ENCODE peak calls at places on chromosomes 4 and X, in ten cellular contexts. D is heart left ventricle, U is transverse colon, O is HCT116, L is IMR-90, C is GM12878, Q is tibial nerve, S is testis, Z is breast epithelium, I is K562. K is an unnamed sample.
A peak's percentile ranks its signal among the peaks of the same experiment; 100 is the strongest.

GRCh38 chrX:51456246-51456645 is 40.1 kb downstream of the NUDT11 start:
- DNase-seq in D (no peak), U (no peak), O (no peak), L (no peak), C (no peak), Q (no peak), S (no peak), Z (no peak), I (no peak), K (no peak)

GRCh38 chrX:53223068-53223693 is 1.8 kb downstream of the KDM5C start:
- DNase-seq in D (no peak), U (peak; percentile 26), O (no peak), L (no peak), C (no peak), Q (no peak), S (peak; percentile 16), Z (no peak), I (no peak), K (no peak)

GRCh38 chr4:75678965-75679364 is 5.8 kb upstream of the G3BP2 start:
- DNase-seq in D (no peak), U (no peak), O (no peak), L (no peak), C (no peak), Q (no peak), S (no peak), Z (no peak), I (no peak), K (no peak)

GRCh38 chrX:9846631-9847030 is 60.4 kb downstream of the SHROOM2 start:
- DNase-seq in D (no peak), U (no peak), O (no peak), L (no peak), C (no peak), Q (no peak), S (no peak), Z (no peak), I (no peak), K (no peak)

GRCh38 chrX:13051529-13052172 is 7.2 kb upstream of the FAM9C start:
- DNase-seq in D (peak; percentile 29), U (no peak), O (no peak), L (no peak), C (peak; percentile 71), Q (no peak), S (no peak), Z (no peak), I (no peak), K (no peak)

GRCh38 chr4:102036619-102037376 is 246.3 kb downstream of the BANK1 start:
- DNase-seq in D (no peak), U (no peak), O (no peak), L (peak; percentile 25), C (no peak), Q (no peak), S (no peak), Z (no peak), I (no peak), K (no peak)

GRCh38 chr4:122481766-122482405 is 25.4 kb upstream of the IL2 start:
- DNase-seq in D (no peak), U (no peak), O (no peak), L (no peak), C (no peak), Q (no peak), S (no peak), Z (no peak), I (no peak), K (no peak)

GRCh38 chr4:10746371-10747143 is 62.0 kb upstream of the CLNK start:
- DNase-seq in D (peak; percentile 43), U (no peak), O (no peak), L (peak; percentile 19), C (no peak), Q (no peak), S (no peak), Z (no peak), I (no peak), K (no peak)

GRCh38 chrX:77788050-77788449 is 2.0 kb upstream of the ATRX start:
- DNase-seq in D (no peak), U (no peak), O (peak; percentile 26), L (peak; percentile 14), C (no peak), Q (peak; percentile 21), S (peak; percentile 14), Z (no peak), I (peak; percentile 39), K (no peak)
- TF ChIP-seq POLR2A in D (no peak), U (no peak), O (no peak), L (no peak), C (no peak), Q (no peak), S (no peak), Z (no peak), I (no peak), K (no peak)

GRCh38 chr4:156774422-156774821 is 197.2 kb downstream of the PDGFC start:
- DNase-seq in D (peak; percentile 20), U (no peak), O (no peak), L (peak; percentile 96), C (no peak), Q (no peak), S (no peak), Z (no peak), I (no peak), K (no peak)

GRCh38 chr4:156767911-156768415 is 203.6 kb downstream of the PDGFC start:
- DNase-seq in D (no peak), U (no peak), O (no peak), L (no peak), C (no peak), Q (no peak), S (no peak), Z (no peak), I (no peak), K (no peak)

GRCh38 chr4:156766846-156767245 is 204.8 kb downstream of the PDGFC start:
- DNase-seq in D (no peak), U (no peak), O (no peak), L (peak; percentile 60), C (no peak), Q (no peak), S (no peak), Z (no peak), I (no peak), K (no peak)

GRCh38 chr4:156773648-156774357 is 197.8 kb downstream of the PDGFC start:
- DNase-seq in D (no peak), U (no peak), O (no peak), L (peak; percentile 56), C (no peak), Q (no peak), S (no peak), Z (no peak), I (no peak), K (no peak)

DNA sequence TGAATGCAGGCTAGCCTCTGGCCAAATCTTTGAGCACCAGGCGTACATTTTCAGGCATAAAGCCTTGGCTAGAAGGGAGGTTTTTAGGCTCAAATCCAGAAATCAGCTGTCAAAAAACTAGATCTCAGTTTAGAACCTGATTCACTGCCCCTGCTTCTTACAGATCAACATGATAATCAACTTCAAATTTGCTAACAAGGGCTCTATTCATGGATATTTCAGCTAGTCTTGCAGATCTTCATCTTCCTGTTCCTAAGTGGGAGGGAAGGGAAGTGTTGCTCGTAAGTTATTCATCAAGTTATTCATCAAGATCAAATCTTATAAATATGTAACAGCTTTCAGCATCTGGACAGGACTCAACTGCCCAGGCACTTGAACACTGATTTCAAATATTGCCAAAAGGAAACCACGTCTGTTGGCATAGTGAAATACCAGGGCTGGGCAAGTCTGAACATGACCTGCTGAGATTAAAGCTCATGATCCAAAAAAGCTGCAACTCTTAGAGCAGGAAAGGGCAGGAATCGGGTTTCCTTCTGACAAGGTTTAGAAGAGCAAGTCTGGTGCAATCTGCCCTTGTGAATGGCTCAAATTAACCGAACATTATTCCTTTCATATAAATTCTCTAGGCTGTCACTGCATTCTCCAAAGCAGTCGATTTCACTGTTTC is 200.3 kb downstream of the PDGFC start:
- DNase-seq in D (no peak), U (no peak), O (peak; percentile 51), L (peak; percentile 69), C (no peak), Q (no peak), S (no peak), Z (no peak), I (no peak), K (no peak)
- H3K27ac ChIP-seq in D (peak overlapping the region; percentile 58), U (peak overlapping the region; percentile 2), O (peak overlapping the region; percentile 76), L (peak overlapping the region; percentile 91), C (no peak overlapping the region), Q (peak overlapping the region; percentile 45), S (peak overlapping the region; percentile 59), Z (peak overlapping the region; percentile 56), I (no peak overlapping the region), K (no peak overlapping the region)

GRCh38 chrX:41922125-41922521 is 1.2 kb downstream of the CASK start:
- DNase-seq in D (peak; percentile 27), U (no peak), O (no peak), L (peak; percentile 27), C (no peak), Q (peak; percentile 4), S (peak; percentile 13), Z (no peak), I (no peak), K (no peak)

GRCh38 chrX:41921492-41922124 is 1.7 kb downstream of the CASK start:
- DNase-seq in D (no peak), U (no peak), O (no peak), L (peak; percentile 37), C (peak; percentile 45), Q (peak; percentile 4), S (no peak), Z (no peak), I (no peak), K (no peak)

GRCh38 chrX:41923925-41924693 is 755 bp upstream of the CASK start:
- DNase-seq in D (no peak), U (peak; percentile 51), O (peak; percentile 22), L (peak; percentile 26), C (no peak), Q (peak; percentile 4), S (peak; percentile 51), Z (no peak), I (peak; percentile 7), K (peak; percentile 43)

GRCh38 chrX:41922694-41923171 is 621 bp downstream of the CASK start:
- DNase-seq in D (peak; percentile 40), U (peak; percentile 21), O (no peak), L (no peak), C (no peak), Q (no peak), S (peak; percentile 22), Z (no peak), I (peak; percentile 8), K (peak; percentile 53)

GRCh38 chrX:41923257-41923924 is at the start of gene CASK:
- DNase-seq in D (peak; percentile 95), U (peak; percentile 94), O (peak; percentile 69), L (peak; percentile 87), C (peak; percentile 51), Q (peak; percentile 84), S (peak; percentile 91), Z (peak; percentile 87), I (peak; percentile 93), K (peak; percentile 94)
- TF ChIP-seq POLR2A in D (peak; percentile 76), U (peak; percentile 62), O (no peak), L (no peak), C (no peak), Q (peak; percentile 68), S (peak; percentile 8), Z (no peak), I (no peak), K (peak; percentile 76)

GRCh38 chr4:78776729-78777555 is 792 bp downstream of the BMP2K start:
- DNase-seq in D (peak; percentile 58), U (peak; percentile 57), O (peak; percentile 28), L (peak; percentile 71), C (no peak), Q (peak; percentile 20), S (peak; percentile 59), Z (no peak), I (peak; percentile 45), K (peak; percentile 64)

GRCh38 chr4:78778530-78778929 is 2.4 kb downstream of the BMP2K start:
- DNase-seq in D (no peak), U (no peak), O (no peak), L (no peak), C (no peak), Q (no peak), S (no peak), Z (no peak), I (no peak), K (no peak)

GRCh38 chr4:78779280-78779679 is 3.1 kb downstream of the BMP2K start:
- DNase-seq in D (no peak), U (no peak), O (no peak), L (peak; percentile 26), C (no peak), Q (no peak), S (no peak), Z (no peak), I (no peak), K (no peak)

GRCh38 chr4:78776031-78776728 is at the start of gene BMP2K:
- DNase-seq in D (peak; percentile 88), U (peak; percentile 86), O (peak; percentile 27), L (peak; percentile 66), C (no peak), Q (peak; percentile 65), S (peak; percentile 84), Z (peak; percentile 78), I (peak; percentile 89), K (peak; percentile 88)

DNA sequence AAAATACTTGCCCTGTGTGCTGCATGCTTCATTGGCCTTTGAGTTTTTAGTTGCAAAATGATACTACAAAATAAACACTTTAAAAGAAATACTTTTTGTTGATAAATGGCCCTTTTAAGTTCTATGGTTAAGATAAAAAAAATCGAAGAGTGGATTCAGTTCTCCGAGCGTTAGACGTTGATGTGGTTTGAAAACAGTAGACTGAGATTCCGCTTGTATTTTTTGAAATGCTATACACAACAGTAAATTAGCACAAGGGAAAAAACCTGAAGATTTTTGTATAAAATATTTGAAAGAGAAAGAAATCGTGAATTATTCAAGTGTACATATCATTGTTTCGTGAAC is 1.4 kb downstream of the BMP2K start:
- DNase-seq in D (no peak), U (no peak), O (no peak), L (no peak), C (no peak), Q (no peak), S (no peak), Z (no peak), I (no peak), K (no peak)
- H3K27ac ChIP-seq in D (peak overlapping the region; percentile 96), U (peak overlapping the region; percentile 98), O (no peak overlapping the region), L (no peak overlapping the region), C (no peak overlapping the region), Q (peak overlapping the region; percentile 97), S (peak overlapping the region; percentile 100), Z (peak overlapping the region; percentile 99), I (peak overlapping the region; percentile 98), K (peak overlapping the region; percentile 97)